ENCODE peak calls at places on chromosomes 12 and 14, in nine cellular contexts. One of them, this sample, is unnamed.

GRCh38 chr14:90756755-90757345 is 59.4 kb downstream of the TTC7B start:
- DNase-seq in A673: no peak
- DNase-seq in stomach: peak; percentile 20
- DNase-seq in K562: no peak
- DNase-seq in left ventricle myocardium inferior: no peak
- DNase-seq in kidney: no peak
- DNase-seq in right atrium auricular region: peak; percentile 56
- DNase-seq in Panc1: no peak
- DNase-seq in right cardiac atrium: no peak
- DNase-seq in this sample: no peak

GRCh38 chr12:113120670-113121370 is 14.7 kb downstream of the RASAL1 start:
- DNase-seq in A673: no peak
- DNase-seq in stomach: no peak
- DNase-seq in K562: no peak
- DNase-seq in left ventricle myocardium inferior: no peak
- DNase-seq in kidney: no peak
- DNase-seq in right atrium auricular region: no peak
- DNase-seq in Panc1: no peak
- DNase-seq in right cardiac atrium: no peak
- DNase-seq in this sample: no peak

GRCh38 chr12:31578632-31579031 is 12.3 kb downstream of the DENND5B start:
- DNase-seq in A673: no peak
- DNase-seq in stomach: no peak
- DNase-seq in K562: no peak
- DNase-seq in left ventricle myocardium inferior: no peak
- DNase-seq in kidney: no peak
- DNase-seq in right atrium auricular region: no peak
- DNase-seq in Panc1: no peak
- DNase-seq in right cardiac atrium: no peak
- DNase-seq in this sample: no peak

GRCh38 chr14:58501214-58501816 is 73.8 kb downstream of the KIAA0586 start:
- DNase-seq in A673: peak; percentile 74
- DNase-seq in stomach: no peak
- DNase-seq in K562: peak; percentile 17
- DNase-seq in left ventricle myocardium inferior: no peak
- DNase-seq in kidney: no peak
- DNase-seq in right atrium auricular region: no peak
- DNase-seq in Panc1: peak; percentile 45
- DNase-seq in right cardiac atrium: no peak
- DNase-seq in this sample: peak; percentile 13

GRCh38 chr14:32726516-32726915 is 212.2 kb upstream of the NPAS3 start:
- DNase-seq in A673: no peak
- DNase-seq in stomach: no peak
- DNase-seq in K562: no peak
- DNase-seq in left ventricle myocardium inferior: no peak
- DNase-seq in kidney: no peak
- DNase-seq in right atrium auricular region: no peak
- DNase-seq in Panc1: no peak
- DNase-seq in right cardiac atrium: no peak
- DNase-seq in this sample: no peak

GRCh38 chr14:51862171-51862838 is 1.9 kb downstream of the GNG2 start:
- DNase-seq in A673: no peak
- DNase-seq in stomach: no peak
- DNase-seq in K562: no peak
- DNase-seq in left ventricle myocardium inferior: no peak
- DNase-seq in kidney: no peak
- DNase-seq in right atrium auricular region: no peak
- DNase-seq in Panc1: no peak
- DNase-seq in right cardiac atrium: no peak
- DNase-seq in this sample: no peak

GRCh38 chr12:30138483-30138882 is 354.7 kb upstream of the TMTC1 start:
- DNase-seq in A673: no peak
- DNase-seq in stomach: no peak
- DNase-seq in K562: no peak
- DNase-seq in left ventricle myocardium inferior: no peak
- DNase-seq in kidney: no peak
- DNase-seq in right atrium auricular region: no peak
- DNase-seq in Panc1: no peak
- DNase-seq in right cardiac atrium: no peak
- DNase-seq in this sample: no peak

GRCh38 chr12:83575326-83575725 is 888.6 kb downstream of the TMTC2 start:
- DNase-seq in A673: no peak
- DNase-seq in stomach: no peak
- DNase-seq in K562: no peak
- DNase-seq in left ventricle myocardium inferior: no peak
- DNase-seq in kidney: no peak
- DNase-seq in right atrium auricular region: no peak
- DNase-seq in Panc1: no peak
- DNase-seq in right cardiac atrium: no peak
- DNase-seq in this sample: no peak

GRCh38 chr12:89875225-89875624 is 166.6 kb upstream of the ATP2B1 start:
- DNase-seq in A673: no peak
- DNase-seq in stomach: no peak
- DNase-seq in K562: no peak
- DNase-seq in left ventricle myocardium inferior: no peak
- DNase-seq in kidney: no peak
- DNase-seq in right atrium auricular region: no peak
- DNase-seq in Panc1: no peak
- DNase-seq in right cardiac atrium: no peak
- DNase-seq in this sample: no peak

GRCh38 chr12:117038023-117038680 is 61.1 kb downstream of the TESC start:
- DNase-seq in A673: no peak
- DNase-seq in stomach: no peak
- DNase-seq in K562: no peak
- DNase-seq in left ventricle myocardium inferior: no peak
- DNase-seq in kidney: peak; percentile 62
- DNase-seq in right atrium auricular region: no peak
- DNase-seq in Panc1: no peak
- DNase-seq in right cardiac atrium: peak; percentile 35
- DNase-seq in this sample: no peak

GRCh38 chr12:80684077-80684495 is 23.3 kb upstream of the MYF6 start:
- DNase-seq in A673: no peak
- DNase-seq in stomach: no peak
- DNase-seq in K562: no peak
- DNase-seq in left ventricle myocardium inferior: no peak
- DNase-seq in kidney: no peak
- DNase-seq in right atrium auricular region: no peak
- DNase-seq in Panc1: no peak
- DNase-seq in right cardiac atrium: no peak
- DNase-seq in this sample: no peak

GRCh38 chr14:40847496-40847895 is 759.2 kb upstream of the LRFN5 start:
- DNase-seq in A673: no peak
- DNase-seq in stomach: no peak
- DNase-seq in K562: no peak
- DNase-seq in left ventricle myocardium inferior: no peak
- DNase-seq in kidney: no peak
- DNase-seq in right atrium auricular region: no peak
- DNase-seq in Panc1: no peak
- DNase-seq in right cardiac atrium: no peak
- DNase-seq in this sample: no peak

GRCh38 chr14:54692261-54692861 is 125.4 kb downstream of the SAMD4A start:
- DNase-seq in A673: no peak
- DNase-seq in stomach: no peak
- DNase-seq in K562: no peak
- DNase-seq in left ventricle myocardium inferior: no peak
- DNase-seq in kidney: no peak
- DNase-seq in right atrium auricular region: peak; percentile 50
- DNase-seq in Panc1: no peak
- DNase-seq in right cardiac atrium: no peak
- DNase-seq in this sample: no peak

GRCh38 chr14:54693761-54694160 is 126.8 kb downstream of the SAMD4A start:
- DNase-seq in A673: no peak
- DNase-seq in stomach: no peak
- DNase-seq in K562: no peak
- DNase-seq in left ventricle myocardium inferior: no peak
- DNase-seq in kidney: no peak
- DNase-seq in right atrium auricular region: peak; percentile 53
- DNase-seq in Panc1: no peak
- DNase-seq in right cardiac atrium: no peak
- DNase-seq in this sample: no peak

GRCh38 chr14:54696998-54697397 is 130.1 kb downstream of the SAMD4A start:
- DNase-seq in A673: no peak
- DNase-seq in stomach: no peak
- DNase-seq in K562: no peak
- DNase-seq in left ventricle myocardium inferior: no peak
- DNase-seq in kidney: no peak
- DNase-seq in right atrium auricular region: peak; percentile 58
- DNase-seq in Panc1: no peak
- DNase-seq in right cardiac atrium: no peak
- DNase-seq in this sample: peak; percentile 66

GRCh38 chr14:54697806-54698205 is 130.9 kb downstream of the SAMD4A start:
- DNase-seq in A673: no peak
- DNase-seq in stomach: no peak
- DNase-seq in K562: no peak
- DNase-seq in left ventricle myocardium inferior: no peak
- DNase-seq in kidney: no peak
- DNase-seq in right atrium auricular region: no peak
- DNase-seq in Panc1: no peak
- DNase-seq in right cardiac atrium: no peak
- DNase-seq in this sample: no peak

GRCh38 chr14:54695196-54695595 is 128.3 kb downstream of the SAMD4A start:
- DNase-seq in A673: no peak
- DNase-seq in stomach: no peak
- DNase-seq in K562: no peak
- DNase-seq in left ventricle myocardium inferior: no peak
- DNase-seq in kidney: no peak
- DNase-seq in right atrium auricular region: peak; percentile 50
- DNase-seq in Panc1: no peak
- DNase-seq in right cardiac atrium: no peak
- DNase-seq in this sample: no peak
- H3K4me1 ChIP-seq in A673: peaks cover 10% of the 10 kb centered on the region
- H3K4me1 ChIP-seq in stomach: peaks cover 26% of the 10 kb centered on the region
- H3K4me1 ChIP-seq in K562: peaks cover 11% of the 10 kb centered on the region
- H3K4me1 ChIP-seq in left ventricle myocardium inferior: peaks cover 95% of the 10 kb centered on the region
- H3K4me1 ChIP-seq in kidney: peaks cover 14% of the 10 kb centered on the region
- H3K4me1 ChIP-seq in right atrium auricular region: no peaks in the 10 kb centered on the region
- H3K4me1 ChIP-seq in Panc1: peaks cover 3% of the 10 kb centered on the region
- H3K4me1 ChIP-seq in right cardiac atrium: peaks cover 16% of the 10 kb centered on the region
- H3K4me1 ChIP-seq in this sample: peaks cover 30% of the 10 kb centered on the region

DNA sequence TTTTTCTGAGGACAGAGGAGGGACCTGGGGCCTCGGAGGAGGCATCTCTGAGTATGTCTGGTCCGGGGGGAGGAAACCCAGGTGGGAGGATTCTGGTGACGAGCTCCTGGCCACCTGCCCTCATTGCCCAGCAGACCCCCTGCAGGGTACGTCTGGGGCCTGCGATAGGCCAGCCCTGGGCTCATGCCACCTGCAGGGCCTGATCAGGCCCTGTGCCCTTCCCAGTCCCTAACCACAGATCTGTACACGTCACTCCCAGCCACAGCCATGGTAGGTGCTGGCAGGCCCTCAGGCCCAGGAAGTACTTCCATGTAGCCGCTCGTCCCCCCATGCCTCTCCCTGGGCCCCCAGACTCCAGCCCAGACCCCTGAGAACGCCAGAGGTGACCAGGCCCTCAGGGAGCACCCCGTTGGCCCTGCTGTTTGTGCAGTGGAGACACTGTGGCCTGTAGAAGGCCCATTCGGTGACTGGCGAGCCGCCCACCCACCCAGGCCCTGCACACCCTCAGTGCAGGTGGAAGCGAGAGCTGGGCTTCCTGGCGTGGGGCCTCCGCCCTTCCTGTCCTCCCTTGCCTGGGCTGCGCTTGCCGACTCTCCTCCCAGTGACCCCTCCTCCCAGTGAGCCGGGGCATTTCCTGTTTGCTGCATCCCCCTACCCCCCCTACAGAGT is 5.7 kb downstream of the INF2 start:
- DNase-seq in A673: peak; percentile 41
- DNase-seq in stomach: peak; percentile 59
- DNase-seq in K562: no peak
- DNase-seq in left ventricle myocardium inferior: peak; percentile 53
- DNase-seq in kidney: no peak
- DNase-seq in right atrium auricular region: no peak
- DNase-seq in Panc1: no peak
- DNase-seq in right cardiac atrium: peak; percentile 82
- DNase-seq in this sample: no peak
- H3K4me1 ChIP-seq in A673: peaks cover 40% of the 10 kb centered on the region
- H3K4me1 ChIP-seq in stomach: peaks cover 100% of the 10 kb centered on the region
- H3K4me1 ChIP-seq in K562: peaks cover 12% of the 10 kb centered on the region
- H3K4me1 ChIP-seq in left ventricle myocardium inferior: peaks cover 100% of the 10 kb centered on the region
- H3K4me1 ChIP-seq in kidney: peaks cover 8% of the 10 kb centered on the region
- H3K4me1 ChIP-seq in right atrium auricular region: no peaks in the 10 kb centered on the region
- H3K4me1 ChIP-seq in Panc1: peaks cover 78% of the 10 kb centered on the region
- H3K4me1 ChIP-seq in right cardiac atrium: peaks cover 21% of the 10 kb centered on the region
- H3K4me1 ChIP-seq in this sample: peaks cover 60% of the 10 kb centered on the region

GRCh38 chr14:102806447-102806846 is 29.2 kb downstream of the TRAF3 start:
- DNase-seq in A673: no peak
- DNase-seq in stomach: no peak
- DNase-seq in K562: no peak
- DNase-seq in left ventricle myocardium inferior: no peak
- DNase-seq in kidney: no peak
- DNase-seq in right atrium auricular region: no peak
- DNase-seq in Panc1: no peak
- DNase-seq in right cardiac atrium: no peak
- DNase-seq in this sample: no peak
- H3K4me1 ChIP-seq in A673: no peaks in the 10 kb centered on the region
- H3K4me1 ChIP-seq in stomach: no peaks in the 10 kb centered on the region
- H3K4me1 ChIP-seq in K562: peaks cover 20% of the 10 kb centered on the region
- H3K4me1 ChIP-seq in left ventricle myocardium inferior: no peaks in the 10 kb centered on the region
- H3K4me1 ChIP-seq in kidney: no peaks in the 10 kb centered on the region
- H3K4me1 ChIP-seq in right atrium auricular region: no peaks in the 10 kb centered on the region
- H3K4me1 ChIP-seq in Panc1: peaks cover 15% of the 10 kb centered on the region
- H3K4me1 ChIP-seq in right cardiac atrium: no peaks in the 10 kb centered on the region
- H3K4me1 ChIP-seq in this sample: peaks cover 10% of the 10 kb centered on the region

DNA sequence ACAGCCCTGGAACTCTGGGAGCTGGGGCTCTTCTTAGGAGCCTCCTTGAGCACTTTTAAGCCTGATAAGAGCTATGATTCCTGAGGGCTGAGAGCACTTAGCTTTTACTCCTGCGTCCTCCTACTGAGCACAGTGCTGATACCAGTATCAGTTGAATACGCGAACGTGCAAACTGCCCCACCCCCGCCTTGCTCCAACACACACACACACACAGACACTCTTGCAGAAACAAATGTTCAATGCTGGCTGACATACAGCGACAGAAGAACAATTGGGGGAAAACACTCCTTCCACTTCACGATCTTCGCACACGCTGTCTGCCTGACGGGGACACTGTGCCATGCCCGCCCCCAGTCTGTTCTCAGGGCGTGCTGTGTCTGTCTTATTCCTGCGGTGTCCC is 57.2 kb upstream of the DLK1 start:
- DNase-seq in A673: no peak
- DNase-seq in stomach: no peak
- DNase-seq in K562: peak; percentile 45
- DNase-seq in left ventricle myocardium inferior: no peak
- DNase-seq in kidney: peak; percentile 15
- DNase-seq in right atrium auricular region: no peak
- DNase-seq in Panc1: no peak
- DNase-seq in right cardiac atrium: no peak
- DNase-seq in this sample: no peak
- H3K4me1 ChIP-seq in A673: no peaks in the 10 kb centered on the region
- H3K4me1 ChIP-seq in stomach: peaks cover 42% of the 10 kb centered on the region
- H3K4me1 ChIP-seq in K562: peaks cover 34% of the 10 kb centered on the region
- H3K4me1 ChIP-seq in left ventricle myocardium inferior: peaks cover 22% of the 10 kb centered on the region
- H3K4me1 ChIP-seq in kidney: peaks cover 23% of the 10 kb centered on the region
- H3K4me1 ChIP-seq in right atrium auricular region: no peaks in the 10 kb centered on the region
- H3K4me1 ChIP-seq in Panc1: peaks cover 25% of the 10 kb centered on the region
- H3K4me1 ChIP-seq in right cardiac atrium: no peaks in the 10 kb centered on the region
- H3K4me1 ChIP-seq in this sample: no peaks in the 10 kb centered on the region

DNA sequence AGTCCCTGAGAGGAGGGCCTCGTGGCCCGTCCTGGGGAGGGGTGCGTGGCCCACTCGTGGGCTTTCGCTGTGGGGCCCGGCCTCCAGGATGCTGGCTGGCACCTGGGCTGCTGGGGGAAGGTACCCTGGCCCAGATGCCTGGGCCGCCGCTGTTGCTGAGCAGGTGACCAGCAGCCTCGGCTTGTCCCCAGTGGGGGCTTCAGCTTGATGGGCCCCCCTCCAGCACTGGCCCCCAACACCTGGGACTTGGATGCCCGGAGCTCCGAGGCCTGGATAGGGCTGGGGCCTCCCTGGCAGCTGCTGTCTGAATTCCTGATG is 10.8 kb downstream of the KIF26A start:
- DNase-seq in A673: no peak
- DNase-seq in stomach: no peak
- DNase-seq in K562: no peak
- DNase-seq in left ventricle myocardium inferior: no peak
- DNase-seq in kidney: peak; percentile 70
- DNase-seq in right atrium auricular region: no peak
- DNase-seq in Panc1: no peak
- DNase-seq in right cardiac atrium: peak; percentile 63
- DNase-seq in this sample: no peak
- H3K4me1 ChIP-seq in A673: peaks cover 23% of the 10 kb centered on the region
- H3K4me1 ChIP-seq in stomach: no peaks in the 10 kb centered on the region
- H3K4me1 ChIP-seq in K562: no peaks in the 10 kb centered on the region
- H3K4me1 ChIP-seq in left ventricle myocardium inferior: peaks cover 54% of the 10 kb centered on the region
- H3K4me1 ChIP-seq in kidney: no peaks in the 10 kb centered on the region
- H3K4me1 ChIP-seq in right atrium auricular region: no peaks in the 10 kb centered on the region
- H3K4me1 ChIP-seq in Panc1: peaks cover 5% of the 10 kb centered on the region
- H3K4me1 ChIP-seq in right cardiac atrium: no peaks in the 10 kb centered on the region
- H3K4me1 ChIP-seq in this sample: no peaks in the 10 kb centered on the region